ENCODE peak calls at places on chromosomes 16 and 17, in six cellular contexts. T is esophagus muscularis mucosa, E is stomach, F is spleen, G is H54, L is lower leg skin. D is an unnamed sample.

GRCh38 chr17:80319999-80320344 is 59.3 kb downstream of the RNF213 start:
- DNase-seq in T (no peak), E (no peak), F (no peak), G (no peak), L (no peak), D (no peak)

GRCh38 chr16:50151744-50152143 is 1.4 kb upstream of the TENT4B start:
- DNase-seq in T (no peak), E (no peak), F (peak; percentile 82), G (no peak), L (no peak), D (no peak)

GRCh38 chr17:75390982-75391381 is 14.5 kb downstream of the GRB2 start:
- DNase-seq in T (no peak), E (no peak), F (no peak), G (no peak), L (no peak), D (no peak)

GRCh38 chr17:41002814-41003213 is 3.1 kb upstream of the KRTAP3-2 start:
- DNase-seq in T (no peak), E (no peak), F (no peak), G (peak; percentile 20), L (no peak), D (no peak)

GRCh38 chr17:20300399-20301037 is 166.8 kb downstream of the LGALS9B start:
- DNase-seq in T (no peak), E (no peak), F (no peak), G (peak; percentile 30), L (no peak), D (no peak)

GRCh38 chr16:12801511-12802042 is 2.1 kb downstream of the CPPED1 start:
- DNase-seq in T (no peak), E (no peak), F (no peak), G (peak; percentile 16), L (no peak), D (peak; percentile 18)

GRCh38 chr16:3774156-3774767 is 56.9 kb upstream of the TRAP1 start:
- DNase-seq in T (no peak), E (no peak), F (no peak), G (no peak), L (peak; percentile 46), D (no peak)

GRCh38 chr17:20098314-20098713 is 89.2 kb downstream of the SPECC1 start:
- DNase-seq in T (no peak), E (no peak), F (no peak), G (no peak), L (no peak), D (no peak)

GRCh38 chr17:18933102-18934058 is 18.6 kb upstream of the SLC5A10 start:
- DNase-seq in T (no peak), E (no peak), F (no peak), G (no peak), L (no peak), D (no peak)

GRCh38 chr17:44604149-44605115 is 47.1 kb downstream of the FZD2 start:
- DNase-seq in T (no peak), E (no peak), F (no peak), G (no peak), L (no peak), D (no peak)

GRCh38 chr17:67386965-67387551 is 10.0 kb downstream of the PITPNC1 start:
- DNase-seq in T (no peak), E (peak; percentile 42), F (peak; percentile 82), G (peak; percentile 77), L (no peak), D (peak; percentile 60)

GRCh38 chr16:3234543-3235541 is at the start of gene ZNF200:
- DNase-seq in T (peak; percentile 99), E (peak; percentile 97), F (peak; percentile 99), G (peak; percentile 90), L (peak; percentile 99), D (peak; percentile 97)

GRCh38 chr16:17375388-17376304 is 95.1 kb downstream of the XYLT1 start:
- DNase-seq in T (no peak), E (peak; percentile 42), F (no peak), G (no peak), L (no peak), D (no peak)

GRCh38 chr17:57588086-57588485 is 157.0 kb downstream of the CCDC182 start:
- DNase-seq in T (no peak), E (no peak), F (peak; percentile 67), G (no peak), L (no peak), D (no peak)

GRCh38 chr16:3800477-3801270 is 79.8 kb downstream of the CREBBP start:
- DNase-seq in T (no peak), E (no peak), F (no peak), G (no peak), L (peak; percentile 31), D (no peak)

GRCh38 chr17:29495011-29495410 is 71.8 kb downstream of the ABHD15 start:
- DNase-seq in T (no peak), E (no peak), F (no peak), G (peak; percentile 15), L (no peak), D (no peak)

GRCh38 chr17:6639014-6639650 is 1.4 kb downstream of the KIAA0753 start:
- DNase-seq in T (no peak), E (no peak), F (peak; percentile 76), G (no peak), L (no peak), D (no peak)

GRCh38 chr16:17327671-17328335 is 143.0 kb downstream of the XYLT1 start:
- DNase-seq in T (no peak), E (no peak), F (no peak), G (no peak), L (no peak), D (no peak)

GRCh38 chr16:47018223-47018891 is 44.9 kb upstream of the DNAJA2 start:
- DNase-seq in T (no peak), E (peak; percentile 72), F (peak; percentile 84), G (peak; percentile 22), L (no peak), D (peak; percentile 66)

GRCh38 chr16:47019563-47019962 is 46.1 kb upstream of the DNAJA2 start:
- DNase-seq in T (no peak), E (no peak), F (no peak), G (no peak), L (no peak), D (no peak)

GRCh38 chr16:47013910-47014309 is 40.4 kb upstream of the DNAJA2 start:
- DNase-seq in T (no peak), E (no peak), F (no peak), G (no peak), L (no peak), D (no peak)

GRCh38 chr16:47017636-47018035 is 44.2 kb upstream of the DNAJA2 start:
- DNase-seq in T (no peak), E (no peak), F (no peak), G (no peak), L (no peak), D (no peak)

GRCh38 chr16:47016700-47017133 is 43.2 kb upstream of the DNAJA2 start:
- DNase-seq in T (no peak), E (no peak), F (no peak), G (no peak), L (no peak), D (no peak)
- TF ChIP-seq POLR2A in T (no peak), E (no peak), F (no peak), G (no peak), L (no peak), D (no peak)

GRCh38 chr16:85227262-85227923 is 115.1 kb upstream of the CIBAR2 start:
- DNase-seq in T (no peak), E (no peak), F (no peak), G (no peak), L (no peak), D (no peak)

GRCh38 chr16:85228463-85228862 is 116.2 kb upstream of the CIBAR2 start:
- DNase-seq in T (no peak), E (no peak), F (no peak), G (no peak), L (no peak), D (no peak)

GRCh38 chr16:85229869-85230416 is 117.7 kb upstream of the CIBAR2 start:
- DNase-seq in T (no peak), E (no peak), F (no peak), G (no peak), L (no peak), D (no peak)

GRCh38 chr16:85228970-85229430 is 116.7 kb upstream of the CIBAR2 start:
- DNase-seq in T (no peak), E (no peak), F (no peak), G (no peak), L (no peak), D (no peak)

GRCh38 chr16:85227924-85228462 is 115.7 kb upstream of the CIBAR2 start:
- DNase-seq in T (no peak), E (no peak), F (no peak), G (no peak), L (no peak), D (no peak)
- TF ChIP-seq POLR2A in T (no peak), E (no peak), F (no peak), G (no peak), L (no peak), D (no peak)

GRCh38 chr17:50946891-50947843 is 81.0 kb upstream of the TOB1 start:
- DNase-seq in T (no peak), E (no peak), F (no peak), G (no peak), L (peak; percentile 85), D (peak; percentile 13)

GRCh38 chr17:50947844-50948514 is 81.8 kb upstream of the TOB1 start:
- DNase-seq in T (no peak), E (peak; percentile 96), F (peak; percentile 81), G (no peak), L (peak; percentile 92), D (peak; percentile 90)

GRCh38 chr17:50950002-50950877 is 84.1 kb upstream of the TOB1 start:
- DNase-seq in T (peak; percentile 96), E (peak; percentile 81), F (peak; percentile 92), G (peak; percentile 91), L (peak; percentile 93), D (peak; percentile 81)

GRCh38 chr17:50948711-50949110 is 82.6 kb upstream of the TOB1 start:
- DNase-seq in T (no peak), E (no peak), F (no peak), G (no peak), L (no peak), D (peak; percentile 6)

GRCh38 chr17:50949128-50950001 is 83.2 kb upstream of the TOB1 start:
- DNase-seq in T (no peak), E (no peak), F (no peak), G (no peak), L (peak; percentile 88), D (no peak)
- TF ChIP-seq POLR2A in T (no peak), E (no peak), F (no peak), G (no peak), L (no peak), D (no peak)

DNA sequence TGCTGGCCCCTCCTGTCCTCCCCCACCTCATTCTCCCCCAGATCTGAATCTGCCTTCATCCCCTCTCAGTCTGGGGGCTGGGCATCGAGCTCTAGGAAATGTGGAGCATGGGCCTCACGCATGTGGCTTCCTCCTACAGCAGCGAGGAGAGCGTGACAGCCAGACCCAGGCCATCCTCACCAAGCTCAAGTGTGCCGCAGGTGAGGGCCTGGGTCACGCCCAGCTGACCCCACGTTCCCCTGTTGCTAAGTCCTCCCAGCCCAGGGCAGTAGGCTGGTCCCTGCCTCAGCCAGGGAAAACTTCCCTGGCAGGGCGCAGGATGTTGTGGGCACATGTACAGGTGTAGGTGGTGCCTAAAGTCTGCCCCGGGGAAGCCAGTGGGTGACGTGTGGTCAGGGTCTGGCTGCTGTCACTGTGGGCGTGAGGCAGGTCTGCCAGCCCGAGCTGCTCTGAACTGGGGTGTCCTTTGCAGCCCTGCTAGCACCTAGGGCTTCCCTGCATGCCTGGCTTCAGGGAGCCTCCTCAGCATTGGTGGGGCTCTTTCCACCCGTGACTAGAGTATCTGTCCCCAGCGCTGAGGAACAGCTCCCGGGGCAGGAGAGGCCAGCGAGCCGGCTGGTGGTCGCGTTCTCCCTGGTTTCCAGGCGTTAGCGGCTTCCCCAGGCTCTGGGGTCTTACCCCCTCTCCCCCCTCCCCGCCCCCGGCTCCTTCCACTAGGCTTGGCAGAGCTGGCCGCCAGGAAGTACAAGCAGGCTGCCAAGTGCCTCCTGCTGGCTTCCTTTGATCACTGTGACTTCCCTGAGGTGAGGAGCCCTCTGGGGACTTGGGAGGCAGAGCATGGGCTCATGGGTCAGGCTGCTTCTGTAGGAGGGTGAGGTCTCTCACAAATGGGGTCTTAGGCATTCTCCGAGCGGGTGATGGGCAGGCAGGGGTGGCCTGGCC is 3.6 kb downstream of the GPS1 start:
- DNase-seq in T (no peak), E (no peak), F (peak; percentile 78), G (no peak), L (no peak), D (no peak)
- TF ChIP-seq POLR2A in T (no peak), E (no peak), F (no peak), G (no peak), L (no peak), D (no peak)